ENCODE peak calls at places on chromosomes 12 and 14, in eight cellular contexts. C is pancreas; H is T-cell; A is upper lobe of right lung; N is activated naive CD8-positive, alpha-beta T cell treated with anti-CD3 and anti-CD28 coated beads, Interleukin-2, amount 50 U/mL, for 24 hours; L is HCT116; O is T-helper 17 cell; K is natural killer cell treated with Interleukin-12 subunit alpha and Interleukin-12 subunit beta and Interleukin-15 and Interleukin-18, amount 100 ng/mL, for 72 hours. M is an unnamed sample.

GRCh38 chr12:11998944-11999315 is 71.8 kb upstream of the BCL2L14 start:
- ATAC-seq in C (no peak), H (peak), A (no peak), N (no peak), L (no peak), O (peak), K (no peak), M (no peak)

GRCh38 chr12:114625294-114625851 is 58.6 kb downstream of the TBX3 start:
- ATAC-seq in C (no peak), H (no peak), A (peak), N (no peak), L (peak), O (no peak), K (no peak), M (peak)

GRCh38 chr12:69417741-69418167 is 52.4 kb upstream of the FRS2 start:
- ATAC-seq in C (no peak), H (no peak), A (no peak), N (no peak), L (no peak), O (no peak), K (no peak), M (no peak)

GRCh38 chr14:75155159-75155558 is 21.3 kb downstream of the TMED10 start:
- ATAC-seq in C (no peak), H (no peak), A (no peak), N (peak), L (no peak), O (peak), K (no peak), M (no peak)

GRCh38 chr14:65251213-65251612 is 148.9 kb upstream of the MAX start:
- ATAC-seq in C (no peak), H (no peak), A (peak), N (no peak), L (no peak), O (no peak), K (no peak), M (no peak)

GRCh38 chr14:57487771-57488170 is 5.9 kb downstream of the CCDC198 start:
- ATAC-seq in C (peak), H (no peak), A (no peak), N (no peak), L (no peak), O (no peak), K (no peak), M (no peak)

GRCh38 chr14:36477266-36477665 is 42.8 kb downstream of the NKX2-1 start:
- ATAC-seq in C (no peak), H (no peak), A (peak), N (peak), L (no peak), O (no peak), K (no peak), M (no peak)

GRCh38 chr14:103126873-103127304 is 3.6 kb downstream of the TNFAIP2 start:
- ATAC-seq in C (peak), H (no peak), A (peak), N (no peak), L (no peak), O (no peak), K (no peak), M (peak)

GRCh38 chr14:51304428-51304827 is 64.4 kb downstream of the TMX1 start:
- ATAC-seq in C (no peak), H (no peak), A (no peak), N (peak), L (no peak), O (no peak), K (no peak), M (no peak)

M was measured in esophagus mucosa.